ENCODE peak calls at places on chromosomes 13 and 19, in ten cellular contexts. I is stimulated activated CD4-positive, alpha-beta T cell treated with anti-CD3 and anti-CD28 coated beads, Interleukin-2, amount 100 ng/mL, for 48 hours; S is NCI-H1417 treated with DMSO at 0.1 percent for 48 hours; B is COR-L47; N is T-helper 2 cell; D is cardiac muscle cell; G is fibroblast of the aortic adventitia; A is fibroblast of the conjunctiva; U is NCI-H1092 treated with DMSO at 0.1 percent for 48 hours; C is skeletal muscle cell. X is an unnamed sample.

GRCh38 chr19:12365094-12365371 is 450 bp downstream of the ZNF442 start:
- DNase-seq in S (no peak), U (peak), B (no peak), I (peak), D (peak), G (peak), C (no peak), A (no peak), N (no peak), X (no peak)

GRCh38 chr19:50512112-50512998 is 1.4 kb downstream of the ASPDH start:
- DNase-seq in B (no peak), C (no peak), S (no peak), U (no peak), N (no peak), I (no peak), G (no peak), A (no peak), D (no peak), X (no peak)

GRCh38 chr13:80313668-80314278 is 27.2 kb downstream of the SPRY2 start:
- DNase-seq in U (no peak), N (no peak), D (no peak), G (no peak), S (no peak), B (no peak), C (no peak), I (no peak), A (no peak), X (peak)

GRCh38 chr13:105920375-105920774 is 615.1 kb downstream of the EFNB2 start:
- DNase-seq in I (no peak), G (peak), S (no peak), C (peak), B (no peak), U (no peak), A (peak), D (peak), N (no peak), X (peak)

GRCh38 chr13:95020298-95020987 is 280.8 kb downstream of the ABCC4 start:
- DNase-seq in G (peak), C (no peak), B (no peak), U (no peak), N (no peak), A (no peak), I (no peak), D (no peak), S (no peak), X (no peak)

GRCh38 chr19:40235238-40236025 is 8.9 kb upstream of the CCNP start:
- DNase-seq in B (no peak), D (no peak), G (no peak), A (no peak), U (no peak), C (no peak), S (no peak), I (no peak), N (no peak), X (no peak)

GRCh38 chr13:99067160-99067985 is 89.5 kb upstream of the DOCK9 start:
- DNase-seq in U (no peak), S (no peak), D (peak), G (peak), I (no peak), A (no peak), C (no peak), N (no peak), B (no peak), X (peak)

GRCh38 chr19:13152854-13153626 is 2.8 kb downstream of the IER2 start:
- DNase-seq in D (peak), A (peak), N (peak), C (peak), G (peak), B (peak), S (peak), I (peak), U (peak), X (peak)

GRCh38 chr13:114099918-114100445 is 32.4 kb downstream of the RASA3 start:
- DNase-seq in D (peak), N (no peak), I (no peak), A (no peak), C (no peak), B (no peak), S (no peak), G (peak), U (no peak), X (peak)

GRCh38 chr19:53873451-53874383 is 6.0 kb downstream of the MYADM start:
- DNase-seq in I (no peak), G (no peak), B (no peak), D (no peak), U (no peak), N (peak), S (no peak), C (no peak), A (no peak), X (no peak)

GRCh38 chr19:44753932-44754742 is 5.6 kb downstream of the BCL3 start:
- DNase-seq in D (peak), I (peak), B (peak), N (peak), G (peak), C (peak), U (no peak), A (peak), S (no peak), X (peak)

GRCh38 chr19:33064117-33064777 is 441 bp downstream of the RHPN2 start:
- DNase-seq in C (no peak), B (no peak), A (no peak), N (peak), S (no peak), G (peak), I (no peak), D (peak), U (no peak), X (no peak)

GRCh38 chr19:33177417-33177976 is 16.6 kb upstream of the LRP3 start:
- DNase-seq in C (no peak), G (no peak), S (no peak), U (no peak), B (peak), A (no peak), N (peak), D (no peak), I (no peak), X (peak)

GRCh38 chr13:48624858-48625257 is 28.9 kb upstream of the CYSLTR2 start:
- DNase-seq in N (no peak), U (no peak), B (no peak), C (peak), D (peak), I (no peak), A (no peak), S (no peak), G (peak), X (no peak)

GRCh38 chr13:106028916-106029315 is 506.5 kb downstream of the EFNB2 start:
- DNase-seq in A (no peak), B (no peak), I (no peak), S (no peak), G (no peak), C (no peak), N (no peak), D (peak), U (no peak), X (no peak)

GRCh38 chr19:1668339-1669123 is 16.1 kb upstream of the TCF3 start:
- DNase-seq in S (no peak), N (no peak), U (no peak), D (peak), G (peak), B (no peak), I (no peak), C (no peak), A (no peak), X (no peak)

X was measured in LoVo.